ENCODE peak calls at places on chromosomes 2 and 18, in four cellular contexts. N, F, T and V are unnamed samples. For H3K27me3, H3K4me1 and H3K36me3, the result is how much of the 10 kb centered on the place peaks cover.

GRCh38 chr2:172246649-172247048 is 143.9 kb upstream of the DLX2 start:
- DNase-seq in T (no peak), N (no peak), F (no peak), V (no peak)

GRCh38 chr2:130987519-130988425 is 105.5 kb downstream of the FAM168B start:
- DNase-seq in F (no peak), N (no peak), T (no peak), V (no peak)

GRCh38 chr2:105358593-105358992 is 21.3 kb downstream of the C2orf49 start:
- DNase-seq in N (no peak), F (no peak), T (no peak), V (no peak)

GRCh38 chr18:51135361-51135760 is 62.1 kb downstream of the MEX3C start:
- DNase-seq in F (no peak), N (no peak), T (no peak), V (no peak)

GRCh38 chr2:46306988-46307655 is 9.9 kb downstream of the EPAS1 start:
- DNase-seq in F (no peak), N (no peak), T (no peak), V (peak)

GRCh38 chr2:166417669-166418068 is 41.9 kb upstream of the SCN9A start:
- DNase-seq in F (peak), T (no peak), N (no peak), V (peak)

GRCh38 chr2:48617618-48618017 is at the start of gene GTF2A1L:
- DNase-seq in T (no peak), F (no peak), N (no peak), V (no peak)

GRCh38 chr2:178282075-178282474 is 87.8 kb downstream of the OSBPL6 start:
- DNase-seq in T (no peak), N (no peak), F (no peak), V (peak)

GRCh38 chr2:22600166-22600565 is 784.8 kb upstream of the KLHL29 start:
- DNase-seq in F (no peak), T (no peak), N (no peak), V (no peak)

GRCh38 chr2:41109744-41110143 is 657.9 kb upstream of the SLC8A1 start:
- DNase-seq in N (no peak), T (no peak), F (no peak), V (no peak)

GRCh38 chr2:85758361-85759256 is 4.8 kb downstream of the ATOH8 start:
- DNase-seq in F (no peak), N (no peak), T (no peak), V (no peak)

GRCh38 chr18:74252032-74252380 is 39.8 kb downstream of the CYB5A start:
- DNase-seq in T (no peak), F (no peak), N (no peak), V (no peak)

GRCh38 chr2:593354-594026 is 83.7 kb downstream of the TMEM18 start:
- DNase-seq in T (no peak), N (no peak), F (no peak), V (no peak)

GRCh38 chr2:72602711-72603110 is 223.1 kb downstream of the EXOC6B start:
- DNase-seq in T (no peak), N (no peak), F (no peak), V (no peak)

GRCh38 chr18:5546660-5547059 is 2.9 kb upstream of the EPB41L3 start:
- DNase-seq in F (peak), T (no peak), N (no peak), V (no peak)

GRCh38 chr2:144598906-144599305 is 79.0 kb upstream of the ZEB2 start:
- DNase-seq in F (no peak), T (no peak), N (no peak), V (no peak)

GRCh38 chr2:176105727-176106635 is 1.1 kb upstream of the HOXD11 start:
- DNase-seq in N (no peak), T (peak), F (peak), V (no peak)

GRCh38 chr2:146814971-146815370 is 1029.9 kb upstream of the ACVR2A start:
- DNase-seq in F (no peak), N (no peak), T (no peak), V (no peak)

GRCh38 chr2:86392873-86393272 is 48.3 kb upstream of the KDM3A start:
- DNase-seq in T (no peak), F (no peak), N (no peak), V (no peak)

GRCh38 chr2:231522418-231523180 is 7.6 kb downstream of the NMUR1 start:
- DNase-seq in N (no peak), F (no peak), T (no peak), V (no peak)

GRCh38 chr2:232331071-232331470 is 47.5 kb upstream of the ALPP start:
- DNase-seq in N (no peak), F (no peak), T (no peak), V (no peak)

GRCh38 chr2:177783835-177784448 is 288.6 kb downstream of the PDE11A start:
- DNase-seq in N (no peak), F (peak), T (no peak), V (no peak)

GRCh38 chr18:48543228-48543627 is 4.4 kb downstream of the CTIF start:
- DNase-seq in N (no peak), T (no peak), F (no peak), V (peak)

GRCh38 chr2:221205103-221205502 is 367.0 kb downstream of the EPHA4 start:
- DNase-seq in F (no peak), T (no peak), N (no peak), V (peak)

GRCh38 chr2:172768406-172768805 is 32.8 kb downstream of the RAPGEF4 start:
- DNase-seq in T (no peak), F (no peak), N (no peak), V (no peak)

GRCh38 chr2:79393806-79394484 is 118.9 kb upstream of the CTNNA2 start:
- DNase-seq in T (no peak), N (no peak), F (no peak), V (no peak)

GRCh38 chr2:6789559-6790138 is 76.1 kb downstream of the CMPK2 start:
- DNase-seq in T (no peak), F (no peak), N (no peak), V (no peak)

GRCh38 chr18:577606-578005 is 2.6 kb upstream of the CETN1 start:
- DNase-seq in F (no peak), N (no peak), T (no peak), V (no peak)

GRCh38 chr2:184835081-184835728 is 236.9 kb downstream of the ZNF804A start:
- DNase-seq in N (no peak), F (no peak), T (no peak), V (no peak)

GRCh38 chr2:54767921-54768320 is 44.5 kb downstream of the EML6 start:
- DNase-seq in N (no peak), F (no peak), T (no peak), V (no peak)

GRCh38 chr2:178833382-178833781 is 26.2 kb upstream of the TTN start:
- DNase-seq in T (no peak), N (no peak), F (no peak), V (no peak)

GRCh38 chr2:2291500-2292260 is 39.4 kb downstream of the MYT1L start:
- DNase-seq in N (no peak), F (no peak), T (no peak), V (no peak)

GRCh38 chr2:187875271-187875670 is 321.0 kb upstream of the TFPI start:
- DNase-seq in N (no peak), F (peak), T (no peak), V (no peak)

GRCh38 chr2:45259144-45259543 is 249.9 kb upstream of the SIX2 start:
- DNase-seq in N (no peak), T (no peak), F (no peak), V (no peak)

GRCh38 chr2:121273116-121273515 is 11.9 kb downstream of the TFCP2L1 start:
- DNase-seq in T (no peak), N (no peak), F (no peak), V (peak)

GRCh38 chr2:173048901-173049661 is 26.6 kb upstream of the MAP3K20 start:
- DNase-seq in T (no peak), F (peak), N (no peak), V (peak)

GRCh38 chr2:240615830-240616547 is 9.3 kb upstream of the GPR35 start:
- DNase-seq in N (no peak), F (peak), T (no peak), V (no peak)

DNA sequence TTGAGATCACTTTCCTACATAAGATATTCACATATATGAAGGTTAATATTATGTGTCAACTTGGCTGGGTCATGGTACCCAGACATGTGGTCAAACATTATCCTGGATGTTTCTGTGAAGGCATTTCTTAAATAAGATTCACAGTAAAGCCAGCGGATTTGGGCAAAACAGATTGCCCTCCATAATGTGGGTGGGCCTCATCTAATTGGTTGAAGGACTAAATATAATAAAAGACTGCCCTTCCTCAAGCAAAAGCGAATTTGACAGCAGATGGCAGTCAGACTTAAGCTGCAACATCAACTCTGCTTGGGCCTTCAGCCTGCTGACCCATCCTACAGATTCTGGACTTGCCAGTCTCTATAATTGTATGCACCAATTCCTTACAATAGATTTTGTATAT is 379.3 kb downstream of the TNS1 start:
- DNase-seq in N (no peak), F (no peak), T (no peak), V (no peak)
- H3K27me3 ChIP-seq in N (under half), F (under half), T (under half), V (under half)

GRCh38 chr2:128724994-128725393 is 406.3 kb upstream of the HS6ST1 start:
- DNase-seq in F (no peak), T (no peak), N (no peak), V (no peak)

GRCh38 chr2:128726911-128727310 is 408.2 kb upstream of the HS6ST1 start:
- DNase-seq in T (no peak), F (no peak), N (no peak), V (no peak)

GRCh38 chr2:128726221-128726620 is 407.6 kb upstream of the HS6ST1 start:
- DNase-seq in F (no peak), T (no peak), N (no peak), V (no peak)

GRCh38 chr2:128722469-128722868 is 403.8 kb upstream of the HS6ST1 start:
- DNase-seq in N (no peak), F (no peak), T (no peak), V (no peak)

DNA sequence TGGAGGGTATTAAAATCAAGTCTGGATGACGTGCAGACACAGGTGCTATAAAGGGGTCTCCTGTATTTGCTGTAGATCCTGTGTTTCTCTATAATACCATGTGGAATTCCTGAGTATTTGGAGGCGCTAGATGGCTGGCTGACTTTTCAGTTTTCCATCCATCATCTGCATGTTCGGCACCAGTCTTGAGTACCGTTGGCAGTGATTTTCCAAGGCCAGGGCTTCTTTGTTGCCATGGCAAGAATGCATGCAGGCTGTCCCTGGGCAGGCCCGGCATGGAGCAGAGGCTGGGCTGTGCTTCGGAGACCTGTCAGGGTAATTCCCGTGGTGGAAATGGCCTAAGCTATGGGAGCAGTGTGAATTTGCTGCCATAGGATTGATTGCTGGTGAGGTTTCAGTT is 405.9 kb upstream of the HS6ST1 start:
- DNase-seq in N (no peak), T (no peak), F (no peak), V (no peak)
- H3K4me1 ChIP-seq in N (under half), T (under half), F (under half), V (under half)

DNA sequence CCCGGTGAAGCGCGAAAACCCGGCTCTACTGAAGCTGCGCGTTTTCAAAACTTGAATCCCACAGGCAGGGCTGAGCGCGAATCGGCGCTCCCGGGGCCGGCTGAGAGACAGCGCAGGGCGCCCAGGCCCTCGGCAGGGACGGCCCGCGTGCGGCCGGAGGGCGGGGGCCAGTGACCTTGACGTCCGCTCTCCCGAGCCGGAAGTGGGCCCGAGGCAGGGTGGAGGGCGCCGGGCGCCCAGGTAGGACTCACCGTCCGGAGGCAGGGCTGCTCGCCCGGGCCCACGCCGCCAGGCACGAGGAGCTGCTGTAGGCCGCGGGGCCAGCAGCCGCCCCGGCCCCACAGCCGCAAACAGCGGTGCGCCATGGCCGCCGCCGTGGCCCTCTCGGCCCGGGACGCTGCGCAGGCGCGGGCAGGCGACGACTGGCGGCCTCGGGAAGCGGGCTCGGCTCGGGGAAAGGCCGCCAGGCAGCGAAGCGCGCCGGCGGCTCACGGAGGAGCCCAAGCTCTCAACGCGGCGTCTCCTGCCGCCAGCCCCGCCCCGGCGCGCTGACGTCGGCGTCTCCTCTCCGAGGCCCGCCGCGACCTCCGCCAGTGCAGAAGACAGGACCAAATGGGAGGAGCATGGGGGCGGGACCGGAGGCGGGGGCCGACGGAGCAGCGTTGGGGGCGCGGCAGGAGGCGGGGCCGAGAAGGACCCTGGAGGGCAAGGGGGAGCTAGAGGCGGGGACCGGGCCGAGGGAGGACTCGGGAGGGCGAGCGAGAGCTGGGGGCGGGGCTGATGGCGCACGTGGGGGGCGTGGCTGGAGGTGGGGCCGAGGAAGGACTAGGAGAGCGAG is at the start of gene AFG3L2:
- DNase-seq in N (peak), F (peak), T (peak), V (peak)
- H3K36me3 ChIP-seq in N (under half), F (under half), T (under half), V (under half)

GRCh38 chr2:38763728-38764127 is 12.6 kb upstream of the SRSF7 start:
- DNase-seq in N (no peak), T (no peak), F (no peak), V (no peak)

GRCh38 chr2:38763226-38763625 is 12.1 kb upstream of the SRSF7 start:
- DNase-seq in T (no peak), N (no peak), F (no peak), V (no peak)

GRCh38 chr2:38765149-38765548 is 12.9 kb upstream of the GEMIN6 start:
- DNase-seq in N (no peak), F (no peak), T (no peak), V (no peak)

GRCh38 chr2:38765551-38765950 is 12.5 kb upstream of the GEMIN6 start:
- DNase-seq in T (no peak), F (no peak), N (no peak), V (no peak)
- H3K27me3 ChIP-seq in T (under half), F (under half), N (under half), V (under half)

GRCh38 chr2:160328748-160329147 is 128.7 kb upstream of the ITGB6 start:
- DNase-seq in N (no peak), T (no peak), F (no peak), V (no peak)

GRCh38 chr2:160333324-160334027 is 133.4 kb upstream of the ITGB6 start:
- DNase-seq in T (no peak), F (no peak), N (no peak), V (no peak)

GRCh38 chr2:160329196-160329595 is 129.1 kb upstream of the ITGB6 start:
- DNase-seq in T (no peak), F (no peak), N (no peak), V (no peak)

GRCh38 chr2:160332318-160332717 is 132.2 kb upstream of the ITGB6 start:
- DNase-seq in N (no peak), T (no peak), F (peak), V (no peak)

DNA sequence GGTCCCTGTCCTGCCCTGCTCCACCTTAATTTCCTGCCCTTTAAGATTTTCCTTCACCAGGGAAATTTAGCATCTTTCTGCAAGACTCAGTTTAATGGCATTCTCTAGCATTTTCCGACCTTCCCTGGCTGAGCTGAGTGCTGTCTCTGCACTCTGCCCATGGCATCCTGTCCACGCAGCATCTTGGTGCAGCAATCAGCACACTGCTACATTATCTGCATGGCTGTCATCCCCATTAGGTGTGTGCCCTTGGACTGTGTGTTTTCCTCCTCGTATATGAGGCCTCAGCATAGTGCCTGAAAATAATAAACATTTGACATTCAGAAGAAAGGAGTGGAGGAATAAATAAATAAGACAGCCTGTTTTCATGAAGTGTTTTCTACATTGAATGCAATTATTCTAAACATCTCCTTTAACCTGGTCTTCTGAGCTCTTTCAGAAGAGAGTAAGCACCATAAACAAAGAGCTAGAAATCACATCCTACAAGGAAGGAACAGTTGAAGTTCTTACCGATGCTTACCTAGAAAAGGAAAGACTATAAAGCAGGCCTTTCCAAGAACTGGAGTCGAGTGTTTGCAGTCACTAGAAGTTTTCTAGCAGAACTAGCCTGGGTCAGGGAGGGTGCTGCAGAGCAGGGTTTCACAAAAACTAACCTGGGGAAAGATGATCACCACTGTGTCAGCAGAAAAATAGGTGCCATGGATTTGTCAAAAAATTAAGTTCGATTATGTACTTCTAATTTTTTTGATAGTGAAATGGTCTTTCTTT is 131.4 kb upstream of the ITGB6 start:
- DNase-seq in T (no peak), F (no peak), N (no peak), V (no peak)
- H3K4me1 ChIP-seq in T (under half), F (half or more), N (half or more), V (under half)